ENCODE peak calls at places on chromosomes 12 and 14, in seven cellular contexts. M, G, J, A, R, Q and O are unnamed samples.

GRCh38 chr12:4221157-4221556 is 52.4 kb upstream of the CCND2 start:
- DNase-seq in M (peak), G (no peak), J (no peak), A (no peak), R (no peak), Q (peak), O (no peak)

GRCh38 chr12:118980407-118981014 is 830 bp upstream of the SRRM4 start:
- DNase-seq in M (no peak), G (no peak), J (no peak), A (no peak), R (no peak), Q (no peak), O (no peak)

GRCh38 chr14:75158843-75159614 is 17.4 kb downstream of the TMED10 start:
- DNase-seq in M (peak), G (no peak), J (no peak), A (no peak), R (no peak), Q (peak), O (no peak)

GRCh38 chr14:78401866-78402265 is 231.7 kb downstream of the NRXN3 start:
- DNase-seq in M (no peak), G (no peak), J (no peak), A (no peak), R (peak), Q (peak), O (no peak)

GRCh38 chr12:49055978-49056754 is 4.4 kb downstream of the KMT2D start:
- DNase-seq in M (peak), G (peak), J (peak), A (peak), R (peak), Q (peak), O (peak)

GRCh38 chr14:90381999-90382451 is 14.8 kb upstream of the CALM1 start:
- DNase-seq in M (no peak), G (peak), J (peak), A (no peak), R (no peak), Q (peak), O (peak)

GRCh38 chr14:21525995-21526671 is at the start of gene SALL2:
- DNase-seq in M (peak), G (peak), J (peak), A (no peak), R (peak), Q (peak), O (peak)

GRCh38 chr12:89817501-89818226 is 109.0 kb upstream of the ATP2B1 start:
- DNase-seq in M (peak), G (no peak), J (no peak), A (no peak), R (peak), Q (peak), O (no peak)

GRCh38 chr12:48106574-48107251 is 834 bp upstream of the SENP1 start:
- DNase-seq in M (peak), G (no peak), J (no peak), A (no peak), R (no peak), Q (no peak), O (no peak)

GRCh38 chr14:92969470-92970232 is 46.7 kb downstream of the CHGA start:
- DNase-seq in M (no peak), G (peak), J (no peak), A (no peak), R (no peak), Q (no peak), O (no peak)

GRCh38 chr12:22105542-22105941 is 59.5 kb downstream of the CMAS start:
- DNase-seq in M (peak), G (no peak), J (no peak), A (no peak), R (no peak), Q (peak), O (no peak)

GRCh38 chr12:22103418-22103817 is 57.4 kb downstream of the CMAS start:
- DNase-seq in M (no peak), G (no peak), J (no peak), A (no peak), R (no peak), Q (no peak), O (no peak)

GRCh38 chr12:22101749-22102243 is 55.8 kb downstream of the CMAS start:
- DNase-seq in M (peak), G (no peak), J (peak), A (peak), R (peak), Q (peak), O (peak)

DNA sequence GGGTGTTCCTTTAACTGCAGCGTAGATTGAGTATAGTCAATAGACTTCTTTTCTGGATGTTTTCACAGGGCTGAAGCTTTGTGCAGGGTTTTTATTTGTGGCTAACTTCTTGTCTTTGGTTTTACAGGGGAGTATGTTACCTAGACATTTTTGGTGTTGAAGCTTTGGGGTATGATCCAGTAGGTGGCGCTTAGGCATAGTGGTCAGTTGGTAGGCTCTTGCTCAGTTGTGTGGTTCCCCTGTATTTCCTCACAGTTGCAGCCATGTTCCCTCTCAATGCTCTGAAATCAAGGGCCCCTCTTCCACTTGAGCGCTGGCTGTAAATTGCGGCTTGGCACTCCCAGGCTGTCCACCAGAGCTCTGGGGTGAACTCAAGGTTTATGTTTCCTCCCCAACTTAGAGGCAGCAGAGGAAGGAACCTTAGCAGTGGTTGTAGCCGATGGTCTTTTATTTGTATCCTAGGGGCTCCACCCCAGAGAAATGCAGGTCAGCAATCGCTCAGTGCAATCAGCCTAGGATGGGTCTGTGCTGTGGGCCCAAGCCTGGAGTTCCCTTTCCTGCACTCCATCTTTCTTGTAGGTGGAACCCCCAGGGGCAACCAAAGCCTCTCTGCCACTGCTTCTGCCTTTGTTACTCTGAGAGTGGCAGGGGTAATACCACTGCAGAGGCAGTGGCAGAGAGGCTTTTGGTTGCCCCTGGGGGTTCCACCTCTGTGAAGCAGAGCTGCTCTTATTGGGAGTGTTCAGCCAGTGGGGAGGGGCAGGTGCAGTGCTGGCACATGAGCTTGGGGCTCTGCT is 55.1 kb downstream of the CMAS start:
- DNase-seq in M (peak), G (no peak), J (peak), A (peak), R (peak), Q (peak), O (peak)
- TF ChIP-seq CTCF in M (peak), G (peak), J (peak), A (peak), R (peak), Q (peak), O (peak)

DNA sequence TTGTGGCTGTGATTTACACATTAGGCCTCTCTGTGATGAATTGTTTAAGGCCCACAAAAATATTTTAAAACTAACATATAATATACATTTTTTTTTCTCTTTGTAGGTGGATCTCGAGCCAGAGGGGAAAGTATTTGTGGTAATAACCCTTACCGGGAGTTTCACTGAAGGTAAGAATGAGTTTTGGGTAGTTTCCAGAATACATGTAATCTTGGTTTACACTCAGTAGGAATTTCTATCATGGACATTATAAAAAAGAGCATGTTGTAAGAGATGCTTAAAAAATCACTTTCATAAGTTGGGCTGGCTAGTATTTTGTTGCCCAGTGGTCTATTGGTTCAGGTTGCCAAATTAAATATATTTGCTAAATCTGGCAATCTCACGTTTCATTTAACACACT is 69.7 kb downstream of the PRKCH start:
- DNase-seq in M (no peak), G (no peak), J (no peak), A (no peak), R (no peak), Q (no peak), O (no peak)
- H3K4me3 ChIP-seq in M (no peak), G (no peak), J (no peak), A (no peak), R (no peak), Q (no peak), O (no peak)

DNA sequence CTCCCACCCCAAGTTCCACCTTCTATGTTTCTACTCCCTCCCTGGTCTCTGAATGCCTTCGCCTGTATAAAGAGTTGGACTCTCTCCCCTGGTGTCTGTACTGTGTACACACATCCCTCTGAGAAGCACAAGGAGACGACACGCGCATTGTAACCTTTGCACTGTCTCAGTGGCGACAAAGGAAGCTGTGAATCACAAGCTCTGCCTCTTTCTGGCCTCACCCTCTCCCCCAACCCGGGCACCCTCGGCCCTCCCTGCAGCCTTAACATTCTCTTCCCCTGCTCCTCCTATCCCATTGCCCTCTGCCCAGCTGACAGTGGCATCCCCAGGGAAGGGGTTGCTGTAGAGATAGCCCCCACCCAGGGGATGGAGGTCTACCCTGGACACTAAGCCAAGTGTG is 2.5 kb upstream of the SMARCD1 start:
- DNase-seq in M (no peak), G (no peak), J (peak), A (no peak), R (no peak), Q (no peak), O (no peak)
- TF ChIP-seq CTCF in M (no peak), G (no peak), J (no peak), A (no peak), R (no peak), Q (no peak), O (no peak)

DNA sequence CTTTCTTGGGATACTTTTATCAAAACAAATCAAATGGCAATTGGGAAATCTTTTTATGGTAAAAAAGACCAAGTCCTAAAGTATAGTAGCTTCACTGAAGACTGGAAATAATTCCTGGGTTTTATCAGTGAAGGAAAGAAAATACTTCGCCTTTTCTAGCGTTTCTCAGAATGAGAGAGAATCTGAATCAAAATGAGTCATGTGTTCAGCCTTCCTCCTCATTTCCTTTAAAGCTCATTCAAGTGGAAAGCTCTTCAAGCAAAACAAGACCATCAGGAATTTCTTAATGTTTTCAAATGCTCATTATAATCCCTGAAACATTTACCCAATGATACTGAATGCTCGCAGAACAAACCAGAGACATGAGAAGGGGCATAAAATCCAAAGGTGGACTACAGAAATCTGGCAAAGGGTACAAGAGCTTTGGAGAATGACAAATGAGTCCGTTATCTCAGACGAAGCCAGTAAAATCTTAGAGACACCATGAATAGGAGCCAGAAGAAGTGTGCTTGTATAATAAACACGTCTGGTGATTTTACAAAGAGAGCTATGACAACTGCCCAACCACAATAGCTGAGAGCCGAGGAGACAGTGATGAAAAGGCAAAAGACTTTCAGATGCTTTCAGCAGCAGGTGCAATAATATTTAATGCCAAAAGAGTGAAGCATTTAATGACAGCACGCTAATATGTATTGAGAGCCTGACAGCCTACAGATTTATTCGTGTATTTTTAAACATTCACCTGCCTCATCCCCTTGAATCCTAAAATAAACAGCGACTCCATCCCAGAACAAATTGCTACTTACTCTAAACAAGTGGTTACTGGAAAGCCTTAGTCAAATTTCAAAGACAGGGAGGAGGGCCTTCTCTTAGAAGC is 19.1 kb downstream of the SPRING1 start:
- DNase-seq in M (peak), G (no peak), J (no peak), A (no peak), R (peak), Q (peak), O (peak)
- H3K4me3 ChIP-seq in M (no peak), G (no peak), J (no peak), A (no peak), R (no peak), Q (no peak), O (no peak)